ENCODE peak calls at places on chromosomes 5 and 9, in eight cellular contexts. C is putamen; V is GM03348; G is heart left ventricle; F is Kasumi-1; Q is activated T-cell treated with anti-CD3 and anti-CD28 coated beads for 24 hours; U is AG08396; Z is activated CD8-positive, alpha-beta memory T cell treated with anti-CD3 and anti-CD28 coated beads for 48 hours. O is an unnamed sample.

GRCh38 chr9:72038890-72039410 is 21.5 kb downstream of the C9orf57 start:
- DNase-seq in C (peak; percentile 83), G (peak; percentile 72), U (peak; percentile 84), V (peak; percentile 87), F (peak; percentile 74), Z (peak; percentile 32), Q (peak; percentile 55), O (peak; percentile 89)

GRCh38 chr9:137466041-137466799 is 7.1 kb upstream of the NSMF start:
- DNase-seq in G (no peak), F (no peak), C (no peak), Q (no peak), V (no peak), U (no peak), Z (no peak), O (peak; percentile 79)

GRCh38 chr9:134210908-134211810 is 46.8 kb upstream of the RNU6ATAC start:
- DNase-seq in V (no peak), G (no peak), C (peak; percentile 59), Q (no peak), F (no peak), Z (no peak), U (no peak), O (peak; percentile 82)

GRCh38 chr9:114894801-114895433 is 35.5 kb downstream of the TNFSF8 start:
- DNase-seq in V (peak; percentile 85), G (peak; percentile 16), F (peak; percentile 44), C (no peak), Z (no peak), Q (no peak), U (peak; percentile 83), O (peak; percentile 52)

GRCh38 chr5:103010120-103010666 is 109.7 kb downstream of the GIN1 start:
- DNase-seq in U (no peak), G (no peak), Q (no peak), Z (no peak), F (no peak), C (no peak), V (no peak), O (no peak)

GRCh38 chr9:107280543-107280942 is 2.5 kb upstream of the RAD23B start:
- DNase-seq in V (no peak), Q (no peak), Z (no peak), G (no peak), C (no peak), U (no peak), F (no peak), O (no peak)

GRCh38 chr9:100324594-100325200 is 28.0 kb downstream of the TEX10 start:
- DNase-seq in Q (no peak), C (no peak), Z (no peak), F (peak; percentile 88), G (no peak), V (peak; percentile 44), U (no peak), O (no peak)

GRCh38 chr9:133459476-133460404 is at the start of gene CACFD1:
- DNase-seq in V (peak; percentile 98), G (peak; percentile 95), C (peak; percentile 94), F (peak; percentile 90), U (peak; percentile 98), Z (peak; percentile 75), Q (peak; percentile 87), O (peak; percentile 100)

GRCh38 chr5:179006564-179006963 is 11.4 kb upstream of the GRM6 start:
- DNase-seq in F (no peak), V (no peak), C (no peak), U (no peak), G (no peak), Z (no peak), Q (no peak), O (no peak)

GRCh38 chr9:124000161-124000783 is 11.3 kb upstream of the LHX2 start:
- DNase-seq in U (no peak), F (no peak), C (no peak), Q (no peak), G (no peak), V (no peak), Z (no peak), O (no peak)

GRCh38 chr9:80146466-80146865 is 574.7 kb downstream of the TLE4 start:
- DNase-seq in Q (no peak), C (no peak), V (no peak), Z (no peak), G (no peak), U (peak; percentile 5), F (peak; percentile 13), O (no peak)

GRCh38 chr5:135588299-135588698 is 9.5 kb upstream of the CXCL14 start:
- DNase-seq in V (no peak), G (no peak), C (no peak), Z (no peak), Q (no peak), U (no peak), F (no peak), O (no peak)

GRCh38 chr5:21820527-21820926 is 1032.6 kb downstream of the CDH12 start:
- DNase-seq in C (no peak), V (no peak), Z (no peak), U (no peak), G (no peak), Q (no peak), F (no peak), O (no peak)

GRCh38 chr9:124869986-124870560 is 8.1 kb downstream of the ARPC5L start:
- DNase-seq in G (no peak), C (no peak), F (peak; percentile 51), Q (peak; percentile 87), Z (peak; percentile 83), U (peak; percentile 29), V (peak; percentile 58), O (peak; percentile 80)

GRCh38 chr9:81423589-81424326 is 265.6 kb downstream of the TLE1 start:
- DNase-seq in G (no peak), V (no peak), C (no peak), F (no peak), Z (no peak), Q (no peak), U (no peak), O (no peak)

GRCh38 chr5:146447734-146448380 is 724 bp downstream of the TCERG1 start:
- DNase-seq in U (peak; percentile 29), V (no peak), Z (no peak), F (peak; percentile 49), G (no peak), Q (peak; percentile 16), C (no peak), O (no peak)

O was measured in osteoblast.